ENCODE peak calls at places on chromosomes 13 and 19, in seven cellular contexts. C is SK-N-SH, Z is GM12878, S is HCT116, A is K562, I is H1, Q is HepG2. M is an unnamed sample.

GRCh38 chr13:89227356-89227755 is 1556.2 kb downstream of the SLITRK5 start:
- DNase-seq in C (no peak), Z (no peak), S (no peak), A (no peak), I (no peak), Q (no peak), M (no peak)

GRCh38 chr13:109214393-109214792 is 572.0 kb downstream of the IRS2 start:
- DNase-seq in C (no peak), Z (no peak), S (no peak), A (no peak), I (no peak), Q (no peak), M (no peak)

GRCh38 chr19:39542198-39542597 is 2.2 kb upstream of the EID2 start:
- DNase-seq in C (no peak), Z (no peak), S (no peak), A (no peak), I (no peak), Q (no peak), M (no peak)

GRCh38 chr13:96052655-96053002 is 572 bp downstream of the UGGT2 start:
- DNase-seq in C (peak), Z (peak), S (peak), A (peak), I (no peak), Q (peak), M (peak)

GRCh38 chr13:29993716-29994488 is 143.5 kb upstream of the UBL3 start:
- DNase-seq in C (no peak), Z (no peak), S (no peak), A (no peak), I (no peak), Q (no peak), M (no peak)

GRCh38 chr19:38049105-38049649 is 142.2 kb downstream of the SIPA1L3 start:
- DNase-seq in C (no peak), Z (peak), S (no peak), A (no peak), I (no peak), Q (no peak), M (no peak)

GRCh38 chr13:32471187-32471922 is 43.4 kb upstream of the N4BP2L1 start:
- DNase-seq in C (no peak), Z (no peak), S (no peak), A (no peak), I (no peak), Q (no peak), M (no peak)

GRCh38 chr13:34578471-34578870 is 363.6 kb upstream of the NBEA start:
- DNase-seq in C (no peak), Z (no peak), S (no peak), A (no peak), I (no peak), Q (no peak), M (no peak)

GRCh38 chr13:79404985-79405384 is 1.1 kb downstream of the RBM26 start:
- DNase-seq in C (no peak), Z (no peak), S (no peak), A (no peak), I (no peak), Q (no peak), M (no peak)

DNA sequence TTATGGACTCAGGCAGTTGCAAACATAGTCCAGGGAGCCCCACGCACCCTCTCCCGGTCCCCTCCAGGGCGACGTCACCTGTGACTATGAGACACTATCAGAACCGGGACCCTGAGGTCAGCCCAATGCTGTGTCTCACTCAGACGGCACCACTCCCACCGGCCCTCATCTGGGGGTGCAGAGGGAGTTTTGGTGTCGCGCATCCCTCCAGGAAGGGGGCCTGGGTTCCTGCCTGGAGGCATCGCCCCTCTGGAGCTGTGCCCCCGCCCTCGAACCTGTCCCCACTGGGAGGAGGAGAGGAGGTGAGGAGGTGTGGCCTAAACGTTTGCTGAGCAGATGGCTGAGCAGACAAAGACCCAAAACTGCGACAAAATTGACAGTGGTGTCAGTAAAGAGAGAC is 51.2 kb downstream of the GADD45B start:
- DNase-seq in C (no peak), Z (no peak), S (no peak), A (no peak), I (no peak), Q (no peak), M (no peak)
- TF ChIP-seq JUND in C (no peak), Z (no peak), S (no peak), A (no peak), I (no peak), Q (no peak), M (no peak)

DNA sequence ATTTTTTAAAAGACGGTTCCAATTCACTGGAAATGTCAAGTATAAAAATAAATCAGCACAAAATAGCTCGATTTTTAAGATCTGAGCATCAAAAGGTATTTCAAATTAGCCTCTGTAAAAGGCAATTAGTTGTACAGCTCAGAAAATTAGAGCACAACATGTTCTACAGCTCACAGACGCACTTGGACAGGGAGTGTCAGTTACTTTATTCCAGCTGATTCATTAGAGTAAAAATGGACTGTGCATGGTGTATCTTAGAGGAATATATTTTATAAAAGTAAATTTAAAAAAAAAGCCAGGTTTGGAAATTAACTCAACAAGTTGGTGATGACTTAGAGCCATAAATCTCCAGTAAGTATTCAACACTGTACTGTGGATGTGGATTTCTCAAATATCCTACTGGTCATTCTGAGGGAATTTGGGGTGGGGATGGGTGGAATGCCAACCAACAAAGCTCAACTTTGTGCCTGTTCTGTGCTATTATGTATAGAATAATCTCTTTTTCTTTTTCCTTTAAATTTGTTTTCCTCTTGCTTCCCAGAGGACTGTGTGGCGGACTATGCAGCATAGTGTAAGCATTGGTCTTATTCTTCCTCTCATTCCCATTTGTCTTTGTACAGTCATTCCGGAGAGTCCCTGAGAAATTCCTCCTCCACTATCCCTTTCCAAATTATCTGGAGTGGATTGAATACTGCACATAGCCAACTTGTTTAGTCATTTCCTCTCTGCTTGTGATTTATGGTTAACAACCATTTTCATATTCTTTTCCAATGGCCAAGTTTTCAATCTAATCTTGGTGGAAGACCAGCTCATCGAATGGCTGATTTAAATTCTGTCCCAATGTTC is 169.3 kb downstream of the DCT start:
- DNase-seq in C (no peak), Z (no peak), S (no peak), A (no peak), I (no peak), Q (no peak), M (no peak)
- TF ChIP-seq JUND in C (peak), Z (no peak), S (no peak), A (no peak), I (no peak), Q (no peak), M (no peak)

GRCh38 chr19:40947573-40947972 is 43.5 kb upstream of the CYP2B6 start:
- DNase-seq in C (no peak), Z (no peak), S (no peak), A (no peak), I (no peak), Q (no peak), M (no peak)
- TF ChIP-seq JUND in C (no peak), Z (no peak), S (no peak), A (no peak), I (no peak), Q (no peak), M (no peak)

GRCh38 chr13:100597253-100597652 is 8.7 kb upstream of the GGACT start:
- DNase-seq in C (no peak), Z (no peak), S (no peak), A (no peak), I (no peak), Q (no peak), M (no peak)
- TF ChIP-seq JUND in C (no peak), Z (no peak), S (no peak), A (no peak), I (no peak), Q (no peak), M (no peak)

GRCh38 chr13:42930136-42930535 is 61.9 kb downstream of the EPSTI1 start:
- DNase-seq in C (no peak), Z (no peak), S (no peak), A (no peak), I (no peak), Q (peak), M (no peak)
- TF ChIP-seq JUND in C (no peak), Z (no peak), S (no peak), A (no peak), I (no peak), Q (no peak), M (no peak)

M was measured in T47D.